ENCODE peak calls at places on chromosomes 6 and 20, in six cellular contexts. F, E, T, Q, S and J are unnamed samples.

GRCh38 chr6:163340201-163340887 is 74.2 kb upstream of the QKI start:
- DNase-seq in F (no peak), Q (no peak), E (no peak), S (no peak), T (no peak), J (no peak)

GRCh38 chr6:134173007-134173690 is 120.7 kb upstream of the SLC2A12 start:
- DNase-seq in T (no peak), S (no peak), E (peak; percentile 8), Q (no peak), F (peak; percentile 13), J (no peak)

GRCh38 chr6:144405173-144405572 is 120.0 kb downstream of the UTRN start:
- DNase-seq in E (no peak), T (no peak), S (no peak), Q (peak; percentile 22), F (no peak), J (no peak)

GRCh38 chr20:18466894-18467678 is at the start of the genes DZANK1 and POLR3F:
- DNase-seq in F (peak; percentile 95), Q (peak; percentile 97), E (peak; percentile 96), T (peak; percentile 95), S (peak; percentile 96), J (peak; percentile 96)

GRCh38 chr6:26576929-26577719 is 19.6 kb upstream of the ABT1 start:
- DNase-seq in T (peak; percentile 89), Q (peak; percentile 77), F (no peak), S (no peak), E (peak; percentile 91), J (peak; percentile 59)

GRCh38 chr6:113971786-113972185 is 838 bp upstream of the HDAC2 start:
- DNase-seq in T (no peak), Q (peak; percentile 16), F (peak; percentile 5), E (peak; percentile 6), S (no peak), J (peak; percentile 23)

GRCh38 chr20:29762620-29763019 is 1494.8 kb upstream of the DEFB115 start:
- DNase-seq in S (no peak), F (no peak), T (no peak), Q (no peak), E (no peak), J (no peak)

GRCh38 chr20:635609-636338 is 17.2 kb downstream of the SRXN1 start:
- DNase-seq in Q (no peak), T (no peak), F (no peak), E (no peak), S (no peak), J (peak; percentile 5)

GRCh38 chr6:100347901-100348550 is 116.7 kb downstream of the SIM1 start:
- DNase-seq in T (peak; percentile 59), S (no peak), F (peak; percentile 34), E (peak; percentile 46), Q (peak; percentile 60), J (no peak)

GRCh38 chr6:141986457-141986856 is 146.3 kb upstream of the GJE1 start:
- DNase-seq in E (no peak), S (no peak), Q (no peak), F (no peak), T (no peak), J (no peak)

GRCh38 chr6:32602403-32602802 is 12.8 kb upstream of the HLA-DRB1 start:
- DNase-seq in F (no peak), T (no peak), S (no peak), E (no peak), Q (no peak), J (no peak)

GRCh38 chr20:45890077-45890996 is 671 bp downstream of the NEURL2 start:
- DNase-seq in S (peak; percentile 83), Q (peak; percentile 91), E (no peak), T (peak; percentile 83), F (no peak), J (no peak)

GRCh38 chr20:54257090-54257816 is 49.4 kb downstream of the PFDN4 start:
- DNase-seq in E (peak; percentile 72), T (peak; percentile 80), F (no peak), S (no peak), Q (peak; percentile 7), J (no peak)

GRCh38 chr20:45445805-45446562 is 23.6 kb upstream of the WFDC2 start:
- DNase-seq in S (no peak), Q (peak; percentile 35), T (no peak), E (peak; percentile 36), F (peak; percentile 24), J (peak; percentile 19)

GRCh38 chr6:100176951-100177710 is 183.1 kb upstream of the MCHR2 start:
- DNase-seq in S (no peak), F (no peak), T (no peak), Q (peak; percentile 64), E (no peak), J (no peak)